ENCODE peak calls at places on chromosome 22, in four cellular contexts. T is substantia nigra, R is cardiac septum, J is GM12865. O is an unnamed sample.

GRCh38 chr22:50061824-50062355 is 3.8 kb upstream of the TTLL8 start:
- DNase-seq in T (no peak), R (no peak), J (no peak), O (no peak)

GRCh38 chr22:21762712-21763581 is 27.4 kb upstream of the YPEL1 start:
- DNase-seq in T (no peak), R (no peak), J (peak), O (peak)

GRCh38 chr22:48635825-48636224 is 1191.8 kb downstream of the BRD1 start:
- DNase-seq in T (no peak), R (no peak), J (no peak), O (peak)

GRCh38 chr22:47394504-47395440 is 632.3 kb downstream of the TBC1D22A start:
- DNase-seq in T (no peak), R (no peak), J (no peak), O (peak)

GRCh38 chr22:46582281-46582811 is 37.8 kb upstream of the GRAMD4 start:
- DNase-seq in T (no peak), R (no peak), J (no peak), O (peak)

GRCh38 chr22:40484906-40485660 is 114.7 kb downstream of the SGSM3 start:
- DNase-seq in T (no peak), R (no peak), J (no peak), O (no peak)

GRCh38 chr22:40967120-40967760 is 16.1 kb downstream of the RBX1 start:
- DNase-seq in T (no peak), R (no peak), J (no peak), O (no peak)

GRCh38 chr22:23858484-23858815 is 775 bp downstream of the SLC2A11 start:
- DNase-seq in T (no peak), R (no peak), J (no peak), O (no peak)

GRCh38 chr22:32265882-32266767 is 11.0 kb upstream of the SLC5A4 start:
- DNase-seq in T (no peak), R (no peak), J (peak), O (no peak)

GRCh38 chr22:32987081-32987631 is 71.0 kb downstream of the SYN3 start:
- DNase-seq in T (no peak), R (peak), J (no peak), O (no peak)

GRCh38 chr22:27327981-27328721 is 473.4 kb downstream of the MN1 start:
- DNase-seq in T (no peak), R (no peak), J (no peak), O (no peak)

GRCh38 chr22:39144101-39144815 is 8.2 kb downstream of the CBX7 start:
- DNase-seq in T (no peak), R (peak), J (peak), O (no peak)

GRCh38 chr22:27247691-27248434 is 553.7 kb downstream of the MN1 start:
- DNase-seq in T (no peak), R (no peak), J (no peak), O (no peak)

GRCh38 chr22:20875296-20875695 is 16.5 kb downstream of the SNAP29 start:
- DNase-seq in T (no peak), R (no peak), J (no peak), O (no peak)

GRCh38 chr22:21802056-21802455 is 65.4 kb downstream of the MAPK1 start:
- DNase-seq in T (no peak), R (no peak), J (no peak), O (no peak)

GRCh38 chr22:31680764-31681624 is 19.0 kb upstream of the PISD start:
- DNase-seq in T (no peak), R (no peak), J (no peak), O (no peak)

GRCh38 chr22:43567691-43568308 is 156.0 kb downstream of the MPPED1 start:
- DNase-seq in T (no peak), R (no peak), J (no peak), O (no peak)

GRCh38 chr22:24500251-24500820 is 5.2 kb downstream of the UPB1 start:
- DNase-seq in T (no peak), R (no peak), J (no peak), O (no peak)

GRCh38 chr22:26763633-26764295 is 106.4 kb downstream of the MIAT start:
- DNase-seq in T (no peak), R (no peak), J (no peak), O (no peak)

GRCh38 chr22:50420015-50420414 is 54.8 kb downstream of the SBF1 start:
- DNase-seq in T (no peak), R (no peak), J (no peak), O (no peak)

GRCh38 chr22:30970356-30970746 is 1.3 kb downstream of the TUG1 start:
- DNase-seq in T (no peak), R (no peak), J (no peak), O (no peak)

GRCh38 chr22:42977574-42977973 is 37.4 kb downstream of the PACSIN2 start:
- DNase-seq in T (no peak), R (no peak), J (no peak), O (no peak)

GRCh38 chr22:38272373-38273134 is at the start of gene TMEM184B:
- DNase-seq in T (peak), R (peak), J (peak), O (peak)

O was measured in upper lobe of right lung.